ENCODE peak calls at places on chromosomes 5 and 9, in five cellular contexts. B, J, L, N and U are unnamed samples.

GRCh38 chr9:82799300-82799699 is 263.6 kb downstream of the RASEF start:
- DNase-seq in B (no peak), J (no peak), L (no peak), N (no peak), U (no peak)

GRCh38 chr5:169875091-169875727 is 105.1 kb downstream of the INSYN2B start:
- DNase-seq in B (no peak), J (no peak), L (no peak), N (no peak), U (no peak)

GRCh38 chr9:128372784-128373183 is 1.6 kb downstream of the URM1 start:
- DNase-seq in B (no peak), J (no peak), L (no peak), N (no peak), U (no peak)

GRCh38 chr9:26219961-26220360 is 541.7 kb upstream of the TUSC1 start:
- DNase-seq in B (no peak), J (no peak), L (no peak), N (no peak), U (no peak)

GRCh38 chr5:55027589-55027988 is 3.5 kb downstream of the GZMK start:
- DNase-seq in B (no peak), J (no peak), L (no peak), N (no peak), U (no peak)

GRCh38 chr5:1537166-1538154 is 13.7 kb upstream of the LPCAT1 start:
- DNase-seq in B (no peak), J (no peak), L (no peak), N (no peak), U (no peak)

GRCh38 chr5:180211761-180212035 is 2.7 kb upstream of the RASGEF1C start:
- DNase-seq in B (no peak), J (no peak), L (no peak), N (no peak), U (no peak)

GRCh38 chr5:68287976-68288755 is 72.6 kb downstream of the PIK3R1 start:
- DNase-seq in B (no peak), J (peak; percentile 77), L (peak; percentile 22), N (peak; percentile 88), U (no peak)

GRCh38 chr5:100311811-100312210 is 223.4 kb upstream of the FAM174A start:
- DNase-seq in B (no peak), J (no peak), L (no peak), N (no peak), U (no peak)

GRCh38 chr5:3011764-3012017 is 260.2 kb upstream of the IRX2 start:
- DNase-seq in B (no peak), J (no peak), L (no peak), N (no peak), U (no peak)

GRCh38 chr5:14699807-14700400 is 35.4 kb downstream of the OTULIN start:
- DNase-seq in B (no peak), J (no peak), L (peak; percentile 57), N (no peak), U (no peak)

GRCh38 chr9:104287255-104287872 is 193.3 kb downstream of the SMC2 start:
- DNase-seq in B (no peak), J (no peak), L (no peak), N (no peak), U (no peak)

GRCh38 chr5:135211083-135211790 is 177.2 kb upstream of the PITX1 start:
- DNase-seq in B (no peak), J (no peak), L (no peak), N (no peak), U (no peak)

DNA sequence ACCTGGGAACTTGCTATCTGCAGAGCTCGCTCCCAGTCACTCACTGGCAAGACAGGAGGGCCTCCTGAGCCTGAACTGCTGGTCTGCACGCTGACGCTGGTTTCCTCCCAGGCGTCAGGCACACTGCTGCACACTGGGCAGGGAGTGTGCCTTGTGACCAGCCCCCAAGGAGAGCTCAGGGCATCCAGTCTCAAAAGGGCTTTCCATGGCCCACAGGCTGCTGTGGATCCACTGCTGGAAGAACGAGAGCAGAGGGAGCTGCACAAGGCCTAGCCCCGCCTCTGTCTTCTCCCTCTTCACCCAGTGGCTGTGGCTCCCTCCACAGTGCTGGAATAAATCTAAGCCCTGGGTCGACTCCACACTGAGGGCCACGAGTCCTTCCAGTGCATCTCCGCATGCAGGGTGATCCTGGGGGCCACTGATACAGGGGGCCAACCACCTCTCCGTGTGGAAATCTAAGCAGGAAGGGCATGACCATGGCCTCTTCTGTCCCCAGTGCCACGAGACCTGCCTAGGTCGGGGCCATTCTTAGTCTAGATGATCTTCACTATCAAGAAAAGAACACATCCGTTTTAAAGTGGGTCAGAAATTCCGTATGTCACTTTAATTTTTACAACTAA is 93.6 kb downstream of the CAMSAP1 start:
- DNase-seq in B (no peak), J (no peak), L (no peak), N (no peak), U (no peak)
- TF ChIP-seq SRF in B (no peak), J (no peak), L (no peak), N (no peak), U (no peak)

GRCh38 chr9:133700861-133701320 is 37.3 kb downstream of the SARDH start:
- DNase-seq in B (no peak), J (no peak), L (no peak), N (no peak), U (no peak)
- TF ChIP-seq CEBPB in B (no peak), J (no peak), L (no peak), N (no peak), U (no peak)

GRCh38 chr9:3922846-3923245 is 377.0 kb downstream of the GLIS3 start:
- DNase-seq in B (no peak), J (no peak), L (no peak), N (no peak), U (no peak)
- TF ChIP-seq POLR2AphosphoS5 in B (no peak), J (no peak), L (no peak), N (no peak), U (no peak)

GRCh38 chr9:112233769-112234168 is 58.7 kb upstream of the SUSD1 start:
- DNase-seq in B (no peak), J (no peak), L (no peak), N (peak; percentile 18), U (no peak)
- TF ChIP-seq SRF in B (no peak), J (no peak), L (no peak), N (no peak), U (no peak)

GRCh38 chr9:89115426-89115825 is 63.2 kb downstream of the SHC3 start:
- DNase-seq in B (no peak), J (no peak), L (no peak), N (no peak), U (no peak)

GRCh38 chr9:89113851-89114250 is 64.8 kb downstream of the SHC3 start:
- DNase-seq in B (no peak), J (no peak), L (no peak), N (no peak), U (no peak)

GRCh38 chr9:89114741-89115140 is 63.9 kb downstream of the SHC3 start:
- DNase-seq in B (no peak), J (no peak), L (no peak), N (no peak), U (no peak)

GRCh38 chr9:89112243-89112642 is 66.4 kb downstream of the SHC3 start:
- DNase-seq in B (no peak), J (no peak), L (no peak), N (no peak), U (no peak)

GRCh38 chr9:89116064-89116817 is 62.4 kb downstream of the SHC3 start:
- DNase-seq in B (no peak), J (no peak), L (no peak), N (no peak), U (no peak)
- TF ChIP-seq CEBPB in B (no peak), J (no peak), L (no peak), N (peak; percentile 55), U (no peak)

DNA sequence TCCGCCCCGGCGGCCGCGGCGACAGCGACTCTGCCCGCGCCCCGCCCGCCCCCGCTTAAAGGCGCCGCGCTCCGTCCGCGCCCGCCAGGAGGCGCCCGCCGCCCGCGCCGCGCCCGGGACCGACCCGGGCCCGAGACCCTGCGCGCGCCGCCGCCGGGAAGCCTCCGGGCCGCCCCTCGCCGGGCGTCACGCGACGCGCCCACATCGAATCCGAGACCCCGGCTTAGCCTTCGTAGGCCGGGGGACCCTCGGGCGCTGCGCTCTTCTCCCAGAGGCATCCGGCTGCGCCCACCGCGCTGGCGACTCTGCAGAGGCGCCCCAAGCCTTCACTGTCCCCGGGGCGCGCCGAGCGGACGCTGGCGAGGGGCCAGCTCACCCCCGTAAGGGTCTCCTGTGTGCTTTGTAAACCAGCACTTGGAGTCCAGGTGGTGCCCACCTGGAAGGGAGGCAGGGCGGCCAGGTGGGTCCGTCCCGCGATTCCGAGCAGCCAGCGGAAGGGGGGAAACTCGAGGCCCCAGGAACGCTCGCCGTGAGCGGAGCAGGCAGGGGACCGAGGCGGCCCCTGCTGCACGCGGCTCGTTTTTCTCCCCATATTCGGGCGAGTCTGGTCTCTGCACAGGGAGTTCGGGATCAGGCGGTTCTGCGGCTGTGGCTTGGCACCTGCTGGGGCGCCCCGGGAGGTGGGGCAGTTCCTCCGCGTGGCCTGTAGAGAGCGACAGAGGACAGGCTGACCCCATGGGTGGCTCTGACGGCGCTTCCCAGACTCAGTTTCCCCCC is 432 bp upstream of the ABCA2 start:
- DNase-seq in B (no peak), J (no peak), L (peak; percentile 81), N (no peak), U (no peak)
- TF ChIP-seq POLR2AphosphoS5 in B (no peak), J (no peak), L (no peak), N (no peak), U (peak; percentile 13)